ENCODE peak calls at places on chromosome 18, in seven cellular contexts. B is HCT116; W is T-helper 2 cell; S is activated T-cell treated with anti-CD3 and anti-CD28 coated beads, Interleukin-2, amount 50 U/mL, for 72 hours; O is T-helper 22 cell; K is cardiac muscle cell; T is stimulated activated CD8-positive, alpha-beta memory T cell treated with anti-CD3 and anti-CD28 coated beads, Interleukin-4, amount 100 ng/mL, for 4 hours. L is an unnamed sample.

GRCh38 chr18:68121308-68121707 is 593.6 kb downstream of the TMX3 start:
- DNase-seq in B (no peak), W (no peak), S (no peak), O (no peak), K (no peak), T (no peak), L (no peak)

GRCh38 chr18:22339913-22340312 is 77.8 kb downstream of the CTAGE1 start:
- DNase-seq in B (no peak), W (no peak), S (no peak), O (no peak), K (no peak), T (no peak), L (no peak)

GRCh38 chr18:22417496-22418188 is at the start of gene CTAGE1:
- DNase-seq in B (no peak), W (no peak), S (no peak), O (no peak), K (no peak), T (no peak), L (no peak)

GRCh38 chr18:22846088-22846683 is 86.9 kb upstream of the RBBP8 start:
- DNase-seq in B (peak), W (no peak), S (no peak), O (no peak), K (peak), T (no peak), L (no peak)

GRCh38 chr18:79956276-79956675 is 4.8 kb upstream of the SLC66A2 start:
- DNase-seq in B (no peak), W (no peak), S (no peak), O (no peak), K (no peak), T (no peak), L (no peak)

GRCh38 chr18:68234676-68235075 is 480.2 kb downstream of the TMX3 start:
- DNase-seq in B (no peak), W (no peak), S (no peak), O (no peak), K (no peak), T (no peak), L (no peak)

GRCh38 chr18:51275712-51276473 is 78.4 kb upstream of the MEX3C start:
- DNase-seq in B (no peak), W (no peak), S (no peak), O (no peak), K (peak), T (no peak), L (peak)

GRCh38 chr18:76445275-76445674 is 49.8 kb downstream of the ZNF516 start:
- DNase-seq in B (no peak), W (no peak), S (no peak), O (no peak), K (no peak), T (no peak), L (no peak)

GRCh38 chr18:22800551-22800951 is 132.6 kb upstream of the RBBP8 start:
- DNase-seq in B (no peak), W (no peak), S (no peak), O (no peak), K (no peak), T (no peak), L (no peak)

GRCh38 chr18:34626404-34627137 is 83.5 kb upstream of the DTNA start:
- DNase-seq in B (no peak), W (no peak), S (no peak), O (no peak), K (no peak), T (no peak), L (no peak)

GRCh38 chr18:23538040-23538439 is 34.7 kb downstream of the RMC1 start:
- DNase-seq in B (no peak), W (no peak), S (no peak), O (no peak), K (no peak), T (no peak), L (no peak)

GRCh38 chr18:22433960-22434359 is 16.2 kb upstream of the CTAGE1 start:
- DNase-seq in B (no peak), W (no peak), S (no peak), O (no peak), K (no peak), T (no peak), L (no peak)

GRCh38 chr18:49031511-49032188 is 80.9 kb upstream of the SMAD7 start:
- DNase-seq in B (no peak), W (no peak), S (peak), O (no peak), K (no peak), T (no peak), L (no peak)

GRCh38 chr18:7000484-7001096 is 117.0 kb downstream of the LAMA1 start:
- DNase-seq in B (no peak), W (no peak), S (no peak), O (no peak), K (peak), T (no peak), L (no peak)

GRCh38 chr18:43830905-43831304 is 553.6 kb upstream of the SYT4 start:
- DNase-seq in B (no peak), W (no peak), S (no peak), O (no peak), K (no peak), T (no peak), L (no peak)

L was measured in ovary.